ENCODE peak calls at places on chromosome 1, in eight cellular contexts. C, R, L, W, N, A, Q and I are unnamed samples.

GRCh38 chr1:81430955-81431646 is 369.6 kb upstream of the ADGRL2 start:
- DNase-seq in L (no peak), W (no peak), A (no peak), R (no peak), C (no peak), N (no peak), Q (peak; percentile 64), I (no peak)

GRCh38 chr1:65372557-65372956 is 47.9 kb upstream of the LEPR start:
- DNase-seq in L (no peak), C (no peak), R (no peak), A (no peak), W (peak; percentile 19), Q (no peak), N (no peak), I (peak; percentile 9)

GRCh38 chr1:246778663-246779062 is 54.5 kb downstream of the SCCPDH start:
- DNase-seq in R (no peak), N (no peak), C (no peak), A (no peak), W (no peak), L (no peak), Q (no peak), I (no peak)

GRCh38 chr1:231778009-231778719 is 151.6 kb downstream of the DISC1 start:
- DNase-seq in A (peak; percentile 47), W (peak; percentile 22), R (peak; percentile 18), C (no peak), L (no peak), Q (no peak), N (no peak), I (peak; percentile 38)

GRCh38 chr1:45954401-45954847 is 151.0 kb downstream of the MAST2 start:
- DNase-seq in N (no peak), A (peak; percentile 82), W (peak; percentile 81), C (no peak), R (peak; percentile 50), L (no peak), Q (no peak), I (peak; percentile 97)

GRCh38 chr1:235270625-235271024 is 57.4 kb downstream of the ARID4B start:
- DNase-seq in R (peak; percentile 22), W (peak; percentile 45), L (no peak), Q (peak; percentile 67), N (no peak), A (peak; percentile 45), C (no peak), I (peak; percentile 56)

GRCh38 chr1:55134152-55134808 is 80.9 kb downstream of the USP24 start:
- DNase-seq in A (no peak), R (no peak), W (no peak), N (no peak), L (no peak), Q (no peak), C (no peak), I (no peak)

GRCh38 chr1:17539526-17540254 is at the start of gene ARHGEF10L:
- DNase-seq in C (no peak), L (no peak), R (peak; percentile 79), A (no peak), Q (no peak), N (no peak), W (no peak), I (no peak)

GRCh38 chr1:82386365-82387069 is 585.8 kb downstream of the ADGRL2 start:
- DNase-seq in Q (no peak), R (no peak), W (no peak), L (no peak), C (no peak), A (no peak), N (no peak), I (no peak)

GRCh38 chr1:219774386-219774785 is 154.0 kb downstream of the SLC30A10 start:
- DNase-seq in R (no peak), N (no peak), C (no peak), A (no peak), L (no peak), Q (no peak), W (no peak), I (no peak)